ENCODE peak calls at places on chromosomes 3 and 15, in eight cellular contexts. D, E, U, Q, T, R, W and H are unnamed samples. For H3K36me3, the result is how much of the 10 kb centered on the place peaks cover.

GRCh38 chr15:29337156-29337959 is 67.7 kb upstream of the NSMCE3 start:
- DNase-seq in D (no peak), E (no peak), U (no peak), Q (no peak), T (peak), R (no peak), W (no peak), H (no peak)

GRCh38 chr3:101729586-101729985 is 5.2 kb downstream of the CEP97 start:
- DNase-seq in D (no peak), E (no peak), U (no peak), Q (no peak), T (no peak), R (no peak), W (no peak), H (no peak)

GRCh38 chr3:48466386-48467109 is 20.0 kb downstream of the ATRIP start:
- DNase-seq in D (no peak), E (no peak), U (peak), Q (no peak), T (no peak), R (no peak), W (peak), H (peak)

GRCh38 chr3:30747771-30748281 is 141.4 kb downstream of the TGFBR2 start:
- DNase-seq in D (peak), E (no peak), U (no peak), Q (no peak), T (peak), R (no peak), W (no peak), H (no peak)

GRCh38 chr3:25751691-25752090 is 31.6 kb downstream of the NGLY1 start:
- DNase-seq in D (no peak), E (no peak), U (no peak), Q (no peak), T (no peak), R (no peak), W (no peak), H (no peak)

GRCh38 chr3:169836058-169836941 is 23.6 kb upstream of the LRRC34 start:
- DNase-seq in D (no peak), E (no peak), U (no peak), Q (no peak), T (peak), R (no peak), W (no peak), H (no peak)

GRCh38 chr15:55250392-55250791 is 39.2 kb downstream of the RAB27A start:
- DNase-seq in D (peak), E (no peak), U (no peak), Q (peak), T (peak), R (no peak), W (no peak), H (no peak)

GRCh38 chr3:72127843-72128242 is 342.9 kb upstream of the PROK2 start:
- DNase-seq in D (peak), E (no peak), U (no peak), Q (no peak), T (peak), R (no peak), W (no peak), H (no peak)

GRCh38 chr15:75508741-75509532 is 57.4 kb upstream of the SIN3A start:
- DNase-seq in D (peak), E (peak), U (no peak), Q (no peak), T (peak), R (no peak), W (no peak), H (no peak)

GRCh38 chr3:195040094-195040493 is 230.9 kb downstream of the XXYLT1 start:
- DNase-seq in D (no peak), E (no peak), U (no peak), Q (peak), T (no peak), R (no peak), W (peak), H (peak)

GRCh38 chr3:188947401-188947982 is 224.3 kb upstream of the TPRG1 start:
- DNase-seq in D (peak), E (peak), U (peak), Q (peak), T (peak), R (no peak), W (peak), H (peak)

GRCh38 chr3:189947948-189948723 is 172.6 kb downstream of the P3H2 start:
- DNase-seq in D (peak), E (no peak), U (no peak), Q (no peak), T (peak), R (no peak), W (no peak), H (no peak)

GRCh38 chr15:96501362-96501761 is 170.9 kb downstream of the NR2F2 start:
- DNase-seq in D (no peak), E (no peak), U (no peak), Q (no peak), T (no peak), R (no peak), W (no peak), H (no peak)

GRCh38 chr3:125624341-125624740 is 29.0 kb upstream of the OSBPL11 start:
- DNase-seq in D (no peak), E (no peak), U (no peak), Q (no peak), T (peak), R (no peak), W (no peak), H (no peak)

GRCh38 chr3:68999605-69000004 is 13.9 kb downstream of the EOGT start:
- DNase-seq in D (no peak), E (no peak), U (no peak), Q (no peak), T (peak), R (no peak), W (no peak), H (no peak)

GRCh38 chr3:50806806-50807205 is 132.1 kb downstream of the DOCK3 start:
- DNase-seq in D (peak), E (no peak), U (no peak), Q (no peak), T (no peak), R (no peak), W (no peak), H (no peak)

GRCh38 chr15:62389887-62390792 is 225.1 kb upstream of the C2CD4B start:
- DNase-seq in D (peak), E (peak), U (peak), Q (peak), T (peak), R (no peak), W (peak), H (peak)

GRCh38 chr3:149934524-149934923 is 36.2 kb downstream of the PFN2 start:
- DNase-seq in D (no peak), E (no peak), U (peak), Q (peak), T (peak), R (peak), W (no peak), H (no peak)

GRCh38 chr3:168034152-168034928 is 61.4 kb downstream of the GOLIM4 start:
- DNase-seq in D (peak), E (no peak), U (no peak), Q (no peak), T (peak), R (no peak), W (no peak), H (no peak)

GRCh38 chr3:10845839-10846656 is 30.0 kb downstream of the SLC6A11 start:
- DNase-seq in D (no peak), E (no peak), U (no peak), Q (no peak), T (no peak), R (no peak), W (no peak), H (no peak)

GRCh38 chr3:135760581-135760980 is 204.9 kb upstream of the PPP2R3A start:
- DNase-seq in D (no peak), E (no peak), U (no peak), Q (no peak), T (no peak), R (no peak), W (no peak), H (no peak)

GRCh38 chr3:11350374-11350773 is 78.2 kb downstream of the ATG7 start:
- DNase-seq in D (peak), E (no peak), U (no peak), Q (no peak), T (peak), R (no peak), W (no peak), H (no peak)

GRCh38 chr3:127792664-127793292 is 29.5 kb downstream of the MGLL start:
- DNase-seq in D (peak), E (no peak), U (peak), Q (peak), T (peak), R (no peak), W (peak), H (no peak)

GRCh38 chr3:100463002-100463401 is 29.4 kb upstream of the TMEM45A start:
- DNase-seq in D (peak), E (peak), U (no peak), Q (no peak), T (peak), R (no peak), W (no peak), H (no peak)

GRCh38 chr15:99197861-99198260 is 51.5 kb downstream of the TTC23 start:
- DNase-seq in D (no peak), E (no peak), U (no peak), Q (no peak), T (peak), R (no peak), W (no peak), H (no peak)

DNA sequence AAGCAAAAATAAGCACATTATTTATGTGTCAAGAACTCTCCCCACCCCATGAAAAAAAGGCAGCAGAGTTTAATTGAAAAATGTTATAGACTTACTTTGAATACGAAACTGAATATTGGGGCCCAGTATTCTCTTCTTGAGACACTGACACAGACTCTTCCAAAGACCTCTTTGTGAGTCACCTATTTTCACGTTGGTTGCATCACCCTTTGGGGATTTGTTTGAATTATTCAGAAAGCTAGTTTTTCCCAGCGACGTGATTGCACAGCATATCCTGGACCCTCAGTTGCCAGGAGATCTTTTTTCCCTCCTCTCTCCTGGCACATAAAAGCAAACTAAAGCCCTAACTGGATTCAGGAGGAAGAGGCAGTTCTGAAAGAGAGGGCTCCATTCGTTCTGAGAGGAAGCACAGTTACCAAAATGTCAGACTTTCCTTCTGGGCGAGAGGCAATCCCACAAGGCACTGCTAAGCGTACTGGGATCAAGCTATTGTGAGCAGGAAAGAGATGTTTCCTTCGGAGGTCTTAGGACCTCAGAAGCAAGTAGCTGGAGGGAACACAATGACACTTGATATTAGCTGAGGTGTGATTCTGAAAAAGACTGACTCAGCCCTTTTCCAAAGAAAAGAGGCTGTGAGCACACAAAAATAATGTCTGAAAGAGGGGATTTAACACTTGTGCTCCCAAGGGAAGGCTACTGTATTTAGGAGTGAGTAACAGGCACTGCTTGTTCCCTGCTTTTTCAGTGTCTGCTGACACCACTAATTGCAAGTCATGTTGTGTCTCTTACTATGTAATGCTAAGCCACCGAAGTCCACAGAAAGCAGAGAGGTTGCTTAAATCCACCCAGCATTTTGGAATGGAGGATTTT is 65.8 kb upstream of the CADPS start:
- DNase-seq in D (no peak), E (no peak), U (no peak), Q (no peak), T (peak), R (no peak), W (no peak), H (no peak)
- H3K27ac ChIP-seq in D (no peak), E (no peak), U (no peak), Q (no peak), T (no peak), R (no peak), W (no peak), H (no peak)

DNA sequence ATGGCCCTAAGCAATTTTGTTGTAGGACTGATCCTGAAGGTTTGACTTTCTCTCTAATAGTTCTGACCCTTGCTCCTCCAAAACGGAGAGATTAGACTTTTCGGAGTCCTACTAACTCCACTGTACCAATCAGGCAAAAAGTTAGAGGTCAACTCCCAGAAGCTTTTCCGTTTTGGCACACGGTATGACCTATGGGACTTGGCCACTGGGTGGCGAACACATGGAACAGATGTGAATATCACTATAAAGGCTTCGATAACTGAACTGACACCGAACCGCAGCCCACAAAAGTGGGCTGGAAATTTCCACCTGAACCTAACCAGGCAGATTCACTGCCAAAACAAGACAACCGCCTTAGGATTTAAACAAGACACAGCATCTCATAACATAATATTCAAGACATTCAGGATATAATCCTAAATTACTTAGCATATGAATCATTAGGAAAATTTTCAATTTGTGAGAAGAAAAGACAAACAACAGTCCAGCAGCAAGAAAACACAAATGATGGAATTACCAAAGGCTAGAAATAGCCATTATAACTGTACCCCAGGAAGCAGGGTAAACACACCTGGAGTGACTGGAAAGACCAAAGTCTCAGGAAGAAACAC is 12.2 kb upstream of the TM2D3 start:
- DNase-seq in D (peak), E (peak), U (no peak), Q (no peak), T (no peak), R (no peak), W (no peak), H (no peak)
- TF ChIP-seq CTCF in D (peak), E (peak), U (no peak), Q (no peak), T (peak), R (no peak), W (peak), H (no peak)

GRCh38 chr3:40201770-40202169 is 107.7 kb upstream of the EIF1B start:
- DNase-seq in D (no peak), E (no peak), U (no peak), Q (no peak), T (no peak), R (no peak), W (no peak), H (no peak)

GRCh38 chr3:40196966-40197365 is 112.5 kb upstream of the EIF1B start:
- DNase-seq in D (no peak), E (no peak), U (no peak), Q (no peak), T (no peak), R (no peak), W (no peak), H (no peak)

GRCh38 chr3:40206522-40206921 is 103.0 kb upstream of the EIF1B start:
- DNase-seq in D (no peak), E (no peak), U (no peak), Q (no peak), T (no peak), R (no peak), W (no peak), H (no peak)

DNA sequence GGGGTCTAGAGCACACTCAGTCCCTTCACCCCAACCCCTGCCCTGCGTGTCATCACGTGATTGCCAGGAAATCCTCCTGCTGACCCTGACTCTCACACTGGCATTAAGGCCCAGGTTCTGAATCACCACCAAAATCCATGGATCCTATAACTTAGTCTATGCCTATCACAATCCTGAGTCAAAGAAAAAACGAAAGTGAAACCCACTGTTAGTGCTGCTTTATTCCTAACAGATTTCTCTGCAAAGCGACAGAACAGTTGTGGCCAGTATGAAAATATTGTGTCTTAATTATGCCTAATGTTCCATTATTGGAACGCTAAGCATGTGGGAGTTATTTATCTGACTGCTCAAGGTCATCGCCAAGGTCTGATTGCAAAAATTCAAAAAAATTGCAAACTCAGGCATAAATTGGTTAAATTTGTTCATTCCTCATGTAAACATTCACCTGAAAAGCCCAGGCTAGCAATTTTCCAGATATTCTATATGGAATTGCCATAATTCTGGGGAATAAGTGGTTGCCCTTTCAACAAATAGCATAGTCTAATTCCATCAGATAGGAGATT is 108.7 kb upstream of the EIF1B start:
- DNase-seq in D (no peak), E (no peak), U (no peak), Q (no peak), T (peak), R (no peak), W (no peak), H (no peak)
- H3K36me3 ChIP-seq in D (under half), E (under half), U (under half), Q (under half), T (under half), R (under half), W (under half), H (under half)

GRCh38 chr15:52485290-52485689 is 43.4 kb downstream of the MYO5A start:
- DNase-seq in D (no peak), E (no peak), U (no peak), Q (no peak), T (no peak), R (no peak), W (no peak), H (no peak)

GRCh38 chr15:52486003-52486996 is 42.4 kb downstream of the MYO5A start:
- DNase-seq in D (no peak), E (no peak), U (no peak), Q (no peak), T (no peak), R (no peak), W (no peak), H (no peak)

GRCh38 chr15:52481915-52482314 is 46.8 kb downstream of the MYO5A start:
- DNase-seq in D (peak), E (no peak), U (no peak), Q (peak), T (peak), R (no peak), W (no peak), H (no peak)

GRCh38 chr15:52480990-52481389 is 47.7 kb downstream of the MYO5A start:
- DNase-seq in D (no peak), E (no peak), U (no peak), Q (no peak), T (no peak), R (no peak), W (no peak), H (no peak)

DNA sequence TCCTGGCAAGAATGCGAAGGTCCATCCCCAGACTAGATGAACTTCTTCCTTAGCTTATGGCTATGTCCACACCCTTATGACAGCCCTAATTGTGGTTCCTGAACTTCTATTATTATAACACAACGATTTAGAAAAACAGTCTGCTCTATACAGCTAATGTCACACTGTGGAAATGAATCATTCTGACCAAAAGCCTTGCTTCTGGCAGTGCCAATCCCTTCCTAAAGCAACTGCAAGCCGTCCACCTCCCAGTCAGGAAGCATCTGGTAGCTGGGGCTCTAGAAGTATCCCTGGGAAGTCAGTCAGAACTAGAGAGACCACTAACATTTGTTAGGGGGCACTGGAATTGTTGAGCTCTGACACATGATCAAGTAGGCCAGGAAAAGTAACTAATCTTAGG is 45.0 kb downstream of the MYO5A start:
- DNase-seq in D (peak), E (no peak), U (no peak), Q (no peak), T (peak), R (no peak), W (no peak), H (no peak)
- H3K27ac ChIP-seq in D (peak), E (no peak), U (peak), Q (no peak), T (no peak), R (no peak), W (no peak), H (no peak)

GRCh38 chr3:88618121-88618645 is 468.4 kb downstream of the C3orf38 start:
- DNase-seq in D (no peak), E (no peak), U (no peak), Q (no peak), T (no peak), R (no peak), W (no peak), H (no peak)
- TF ChIP-seq CTCF in D (no peak), E (no peak), U (no peak), Q (no peak), T (no peak), R (no peak), W (no peak), H (no peak)

DNA sequence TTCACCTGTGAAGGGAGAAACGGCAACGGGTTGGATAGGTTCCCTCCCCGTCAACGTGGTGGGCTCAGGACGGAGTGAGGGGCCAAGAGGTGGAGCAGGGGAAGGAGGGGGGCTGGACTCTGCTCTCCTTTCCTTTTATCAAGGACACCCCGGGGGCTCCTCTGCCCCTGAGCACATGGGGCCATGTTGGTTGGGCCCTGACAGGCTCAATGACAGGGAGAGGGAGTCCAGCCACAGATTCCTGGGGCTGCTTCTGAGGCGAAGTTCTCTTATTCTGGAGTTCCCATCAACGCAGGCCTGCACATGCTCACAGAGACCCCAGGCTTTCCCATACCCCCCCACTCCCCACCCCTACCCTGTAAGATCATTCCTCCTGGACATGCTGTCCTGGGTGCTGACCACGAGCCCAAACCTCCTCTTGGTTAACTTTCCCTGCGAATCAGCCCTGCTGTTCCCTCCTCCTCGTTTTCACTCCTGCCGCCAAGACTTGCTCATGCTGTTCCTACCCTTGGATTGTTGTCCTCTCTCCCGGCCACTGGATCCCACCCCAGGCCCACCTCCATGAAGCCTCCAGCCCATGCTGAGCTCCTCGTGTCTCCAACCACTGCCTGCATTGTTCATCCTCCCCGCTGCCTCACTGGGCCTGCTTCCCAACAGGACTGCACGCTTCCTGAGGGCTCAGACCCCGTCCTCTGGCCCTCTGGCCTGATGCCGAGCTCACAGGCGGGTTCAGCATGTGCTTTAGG is 61.2 kb downstream of the SENP2 start:
- DNase-seq in D (no peak), E (no peak), U (peak), Q (no peak), T (no peak), R (no peak), W (no peak), H (no peak)
- H3K36me3 ChIP-seq in D (under half), E (half or more), U (under half), Q (under half), T (half or more), R (under half), W (under half), H (under half)